ENCODE peak calls at places on chromosomes 6 and 20, in eight cellular contexts. L, M, X, E, O, D, P and J are unnamed samples.
A peak's percentile ranks its signal among the peaks of the same experiment; 100 is the strongest.

GRCh38 chr6:73955800-73956199 is 259.8 kb downstream of the CD109 start:
- DNase-seq in L (no peak), M (no peak), D (no peak), X (no peak), O (no peak), P (no peak), E (no peak), J (no peak)

GRCh38 chr6:75098709-75099108 is 107.1 kb downstream of the COL12A1 start:
- DNase-seq in D (peak; percentile 68), E (peak; percentile 96), O (no peak), L (no peak), X (peak; percentile 98), M (peak; percentile 79), P (peak; percentile 28), J (no peak)

GRCh38 chr6:3723966-3724365 is 27.5 kb downstream of the PXDC1 start:
- DNase-seq in L (no peak), D (no peak), O (no peak), M (peak; percentile 19), P (no peak), X (no peak), E (no peak), J (no peak)

GRCh38 chr6:38155144-38155543 is 335.6 kb downstream of the ZFAND3 start:
- DNase-seq in O (no peak), P (no peak), E (peak; percentile 88), L (no peak), X (peak; percentile 35), D (no peak), M (peak; percentile 18), J (no peak)

GRCh38 chr6:128929869-128930268 is 46.9 kb downstream of the LAMA2 start:
- DNase-seq in M (no peak), O (no peak), L (peak; percentile 9), P (no peak), E (no peak), D (peak; percentile 36), X (no peak), J (no peak)

GRCh38 chr20:37369846-37370245 is 23.9 kb downstream of the SRC start:
- DNase-seq in M (no peak), L (no peak), E (no peak), P (no peak), D (peak; percentile 30), X (no peak), O (no peak), J (no peak)

GRCh38 chr6:91697010-91697694 is 1110.3 kb upstream of the MAP3K7 start:
- DNase-seq in E (no peak), D (no peak), X (no peak), L (no peak), O (no peak), P (no peak), M (no peak), J (no peak)

GRCh38 chr6:7784706-7785105 is 58.8 kb downstream of the BMP6 start:
- DNase-seq in O (no peak), X (no peak), D (no peak), M (no peak), P (no peak), E (no peak), L (no peak), J (no peak)

GRCh38 chr20:1232538-1233111 is 6.8 kb downstream of the RAD21L1 start:
- DNase-seq in O (no peak), D (no peak), P (no peak), E (no peak), X (no peak), M (no peak), L (no peak), J (no peak)

GRCh38 chr6:125547320-125547843 is 202.1 kb upstream of the HEY2 start:
- DNase-seq in O (no peak), E (no peak), L (no peak), D (no peak), M (no peak), X (no peak), P (no peak), J (no peak)

GRCh38 chr20:32823078-32823477 is 3.3 kb downstream of the MAPRE1 start:
- DNase-seq in P (no peak), O (no peak), D (no peak), X (peak; percentile 82), M (peak; percentile 48), L (no peak), E (peak; percentile 76), J (no peak)

GRCh38 chr6:6547111-6547879 is 41.2 kb upstream of the LY86 start:
- DNase-seq in L (peak; percentile 90), O (peak; percentile 80), P (peak; percentile 53), E (peak; percentile 90), D (peak; percentile 90), M (peak; percentile 88), X (peak; percentile 75), J (peak; percentile 74)

GRCh38 chr6:6546318-6547110 is 42.0 kb upstream of the LY86 start:
- DNase-seq in E (peak; percentile 41), X (peak; percentile 1), P (no peak), M (peak; percentile 36), L (peak; percentile 76), O (peak; percentile 56), D (peak; percentile 68), J (no peak)

GRCh38 chr6:6543181-6543879 is 45.2 kb upstream of the LY86 start:
- DNase-seq in M (peak; percentile 49), P (no peak), L (no peak), X (no peak), E (no peak), O (no peak), D (no peak), J (no peak)

GRCh38 chr6:6542357-6542756 is 46.2 kb upstream of the LY86 start:
- DNase-seq in D (no peak), M (no peak), X (no peak), P (no peak), O (no peak), L (no peak), E (no peak), J (no peak)

DNA sequence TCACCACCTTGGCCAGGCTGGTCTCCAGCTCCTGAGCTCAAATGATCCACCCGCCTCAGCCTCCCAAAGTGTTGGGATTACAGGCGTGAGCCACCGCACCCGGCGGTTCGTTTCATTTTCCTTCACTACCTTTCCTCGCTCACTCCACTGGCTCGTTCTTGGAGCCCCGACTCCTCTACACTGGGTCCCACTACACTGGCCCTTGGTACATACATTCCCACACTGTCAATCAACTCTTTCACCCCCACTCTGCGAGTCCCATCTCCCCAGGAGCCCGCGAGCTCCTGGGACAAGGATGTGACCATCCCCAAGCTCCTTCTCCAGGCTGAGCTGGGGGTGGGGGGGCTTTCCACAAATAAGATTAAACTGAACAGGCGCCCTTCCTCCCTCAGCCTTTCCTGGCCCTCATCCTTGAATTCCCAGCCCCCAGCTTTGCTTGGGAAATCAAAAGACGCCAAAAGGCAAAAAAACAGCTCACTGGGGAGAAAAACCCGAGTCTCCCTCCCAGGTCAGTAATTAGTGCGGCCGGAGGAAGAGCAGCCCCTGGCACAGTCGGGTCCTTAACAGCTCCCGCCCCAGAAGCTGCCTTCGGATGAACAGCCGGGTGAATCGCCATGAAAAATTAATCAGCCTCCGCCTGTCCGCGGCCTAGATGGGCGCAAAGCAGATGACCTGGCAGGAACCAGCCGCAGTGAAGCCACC is 42.8 kb upstream of the LY86 start:
- DNase-seq in X (no peak), P (no peak), E (no peak), L (no peak), O (no peak), D (no peak), M (no peak), J (no peak)
- H3K27me3 ChIP-seq in X (peaks cover 5% of the 10 kb centered on the region), P (no peaks in the 10 kb centered on the region), E (peaks cover 28% of the 10 kb centered on the region), L (peaks cover 21% of the 10 kb centered on the region), O (no peaks in the 10 kb centered on the region), D (peaks cover 48% of the 10 kb centered on the region), M (peaks cover 20% of the 10 kb centered on the region), J (peaks cover 9% of the 10 kb centered on the region)

DNA sequence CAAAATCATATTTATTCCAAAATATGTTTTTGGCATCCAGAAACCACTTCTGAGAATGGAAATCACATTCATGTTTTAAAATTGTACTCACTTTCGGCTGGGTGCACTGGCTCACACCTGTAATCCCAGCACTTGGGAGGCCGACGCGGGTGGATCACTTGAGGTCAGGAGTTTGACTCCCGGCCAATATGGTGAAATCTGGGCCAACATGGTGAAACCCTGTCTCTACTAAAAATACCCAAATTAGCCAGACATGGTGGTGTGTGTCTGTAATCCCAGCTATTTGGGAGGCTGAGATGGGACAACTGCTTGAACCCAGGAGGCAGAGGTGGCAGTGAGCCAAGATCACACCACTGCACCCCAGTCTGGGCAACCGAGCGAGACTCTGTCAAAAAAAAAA is 580.7 kb downstream of the MAFB start:
- DNase-seq in M (no peak), L (no peak), P (no peak), D (peak; percentile 57), O (no peak), E (no peak), X (no peak), J (no peak)
- H3K27me3 ChIP-seq in M (no peaks in the 10 kb centered on the region), L (no peaks in the 10 kb centered on the region), P (no peaks in the 10 kb centered on the region), D (no peaks in the 10 kb centered on the region), O (peaks cover 4% of the 10 kb centered on the region), E (no peaks in the 10 kb centered on the region), X (no peaks in the 10 kb centered on the region), J (no peaks in the 10 kb centered on the region)

GRCh38 chr6:26344658-26345057 is 20.3 kb upstream of the BTN3A2 start:
- DNase-seq in D (no peak), M (no peak), P (no peak), O (no peak), L (no peak), E (no peak), X (no peak), J (no peak)
- H3K27me3 ChIP-seq in D (peaks cover 9% of the 10 kb centered on the region), M (peaks cover 27% of the 10 kb centered on the region), P (no peaks in the 10 kb centered on the region), O (no peaks in the 10 kb centered on the region), L (no peaks in the 10 kb centered on the region), E (peaks cover 4% of the 10 kb centered on the region), X (no peaks in the 10 kb centered on the region), J (no peaks in the 10 kb centered on the region)

GRCh38 chr6:108560463-108561308 is at the start of gene FOXO3:
- DNase-seq in E (peak; percentile 95), M (peak; percentile 90), L (peak; percentile 87), O (peak; percentile 82), P (peak; percentile 63), D (peak; percentile 96), X (peak; percentile 80), J (peak; percentile 61)

GRCh38 chr6:108561742-108562502 is 1.2 kb downstream of the FOXO3 start:
- DNase-seq in M (no peak), P (no peak), X (peak; percentile 31), O (no peak), D (peak; percentile 71), L (peak; percentile 46), E (no peak), J (peak; percentile 5)

GRCh38 chr6:108558372-108559096 is 2.2 kb upstream of the FOXO3 start:
- DNase-seq in P (peak; percentile 93), X (peak; percentile 99), E (peak; percentile 100), M (peak; percentile 98), L (peak; percentile 99), D (peak; percentile 99), O (peak; percentile 99), J (peak; percentile 97)

GRCh38 chr6:108559097-108559883 is 1.4 kb upstream of the FOXO3 start:
- DNase-seq in D (peak; percentile 95), L (peak; percentile 74), O (peak; percentile 96), P (peak; percentile 79), M (peak; percentile 94), E (peak; percentile 93), X (peak; percentile 84), J (peak; percentile 92)

DNA sequence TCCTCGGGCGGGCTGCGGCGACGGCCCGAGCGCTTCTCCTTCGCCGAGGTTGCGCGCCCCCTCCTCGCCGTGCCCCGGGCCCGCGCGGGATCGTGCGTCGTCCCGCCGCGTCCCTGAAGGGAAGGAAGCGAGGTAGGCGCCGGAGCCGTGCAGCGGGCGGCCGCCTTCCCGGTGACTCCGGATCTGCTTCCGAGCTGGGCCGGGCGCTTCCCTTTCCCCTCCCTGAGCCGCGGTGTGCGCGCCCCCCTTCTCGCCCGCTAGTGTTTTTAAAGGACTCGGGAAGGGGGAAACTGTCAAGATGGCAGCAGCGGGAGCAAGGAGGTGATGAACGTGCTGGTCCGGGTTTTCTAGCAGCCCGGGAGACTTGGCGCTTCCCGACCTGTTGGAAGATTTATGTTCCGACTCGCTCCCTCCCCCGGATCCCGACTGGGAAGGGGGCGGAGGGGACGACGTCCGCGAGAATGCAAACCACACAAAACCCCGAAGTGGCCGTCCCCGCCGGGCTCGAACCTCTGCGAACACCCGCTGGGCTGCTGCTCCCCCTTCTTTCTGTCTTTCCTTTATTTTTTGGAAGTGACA is 744 bp upstream of the FOXO3 start:
- DNase-seq in L (peak; percentile 90), E (peak; percentile 74), P (peak; percentile 43), M (peak; percentile 78), X (peak; percentile 74), O (no peak), D (peak; percentile 90), J (no peak)
- H3K27me3 ChIP-seq in L (peaks cover 49% of the 10 kb centered on the region), E (peaks cover 28% of the 10 kb centered on the region), P (no peaks in the 10 kb centered on the region), M (no peaks in the 10 kb centered on the region), X (no peaks in the 10 kb centered on the region), O (no peaks in the 10 kb centered on the region), D (no peaks in the 10 kb centered on the region), J (no peaks in the 10 kb centered on the region)